ENCODE peak calls at places on chromosomes 2 and 18, in nine cellular contexts. U, J, K, X, N, G, P, S and Q are unnamed samples. For H3K36me3, the result is how much of the 10 kb centered on the place peaks cover.

GRCh38 chr2:174335605-174336402 is 1.1 kb downstream of the SP9 start:
- DNase-seq in U (no peak), J (peak), K (peak), X (no peak), N (peak), G (no peak), P (peak), S (peak), Q (no peak)

GRCh38 chr2:43049836-43050796 is 176.3 kb downstream of the ZFP36L2 start:
- DNase-seq in U (peak), J (no peak), K (no peak), X (peak), N (no peak), G (no peak), P (no peak), S (peak), Q (no peak)

GRCh38 chr2:127805491-127805890 is 5.5 kb downstream of the WDR33 start:
- DNase-seq in U (no peak), J (no peak), K (no peak), X (no peak), N (no peak), G (no peak), P (no peak), S (no peak), Q (no peak)

GRCh38 chr2:239930871-239931771 is 94.0 kb downstream of the NDUFA10 start:
- DNase-seq in U (peak), J (no peak), K (peak), X (peak), N (no peak), G (no peak), P (no peak), S (peak), Q (no peak)

GRCh38 chr2:179201884-179202283 is 62.7 kb downstream of the SESTD1 start:
- DNase-seq in U (no peak), J (peak), K (no peak), X (no peak), N (peak), G (no peak), P (no peak), S (no peak), Q (peak)

GRCh38 chr2:239563561-239563960 is 162.7 kb upstream of the HDAC4 start:
- DNase-seq in U (peak), J (no peak), K (no peak), X (no peak), N (no peak), G (no peak), P (no peak), S (no peak), Q (no peak)

GRCh38 chr2:142100967-142101366 is 29.8 kb downstream of the LRP1B start:
- DNase-seq in U (no peak), J (no peak), K (no peak), X (no peak), N (no peak), G (no peak), P (no peak), S (no peak), Q (no peak)

GRCh38 chr18:9474103-9474982 is 970 bp upstream of the RALBP1 start:
- DNase-seq in U (peak), J (peak), K (no peak), X (no peak), N (peak), G (peak), P (no peak), S (peak), Q (no peak)

GRCh38 chr2:222548997-222549396 is 106.9 kb downstream of the FARSB start:
- DNase-seq in U (no peak), J (no peak), K (no peak), X (no peak), N (peak), G (no peak), P (no peak), S (no peak), Q (no peak)

GRCh38 chr18:13513015-13513414 is 213.3 kb downstream of the FAM210A start:
- DNase-seq in U (no peak), J (no peak), K (no peak), X (no peak), N (no peak), G (no peak), P (no peak), S (no peak), Q (no peak)

GRCh38 chr2:105681927-105682326 is 62.8 kb upstream of the NCK2 start:
- DNase-seq in U (no peak), J (no peak), K (no peak), X (no peak), N (no peak), G (no peak), P (no peak), S (no peak), Q (no peak)

GRCh38 chr2:195117036-195117435 is 540.0 kb upstream of the SLC39A10 start:
- DNase-seq in U (no peak), J (no peak), K (no peak), X (no peak), N (no peak), G (no peak), P (no peak), S (no peak), Q (no peak)

GRCh38 chr2:145096582-145096981 is 576.7 kb upstream of the ZEB2 start:
- DNase-seq in U (no peak), J (peak), K (no peak), X (no peak), N (no peak), G (no peak), P (no peak), S (no peak), Q (no peak)

GRCh38 chr2:197862556-197862955 is 58.2 kb downstream of the PLCL1 start:
- DNase-seq in U (no peak), J (no peak), K (no peak), X (no peak), N (no peak), G (no peak), P (no peak), S (no peak), Q (no peak)

GRCh38 chr2:101387151-101387807 is at the start of gene CREG2:
- DNase-seq in U (peak), J (peak), K (peak), X (peak), N (peak), G (peak), P (peak), S (peak), Q (no peak)

GRCh38 chr2:13481201-13481600 is 764.5 kb downstream of the TRIB2 start:
- DNase-seq in U (no peak), J (peak), K (no peak), X (no peak), N (no peak), G (no peak), P (no peak), S (no peak), Q (no peak)

GRCh38 chr2:230203110-230203676 is 16.6 kb downstream of the SP110 start:
- DNase-seq in U (peak), J (no peak), K (peak), X (no peak), N (no peak), G (no peak), P (peak), S (no peak), Q (no peak)

DNA sequence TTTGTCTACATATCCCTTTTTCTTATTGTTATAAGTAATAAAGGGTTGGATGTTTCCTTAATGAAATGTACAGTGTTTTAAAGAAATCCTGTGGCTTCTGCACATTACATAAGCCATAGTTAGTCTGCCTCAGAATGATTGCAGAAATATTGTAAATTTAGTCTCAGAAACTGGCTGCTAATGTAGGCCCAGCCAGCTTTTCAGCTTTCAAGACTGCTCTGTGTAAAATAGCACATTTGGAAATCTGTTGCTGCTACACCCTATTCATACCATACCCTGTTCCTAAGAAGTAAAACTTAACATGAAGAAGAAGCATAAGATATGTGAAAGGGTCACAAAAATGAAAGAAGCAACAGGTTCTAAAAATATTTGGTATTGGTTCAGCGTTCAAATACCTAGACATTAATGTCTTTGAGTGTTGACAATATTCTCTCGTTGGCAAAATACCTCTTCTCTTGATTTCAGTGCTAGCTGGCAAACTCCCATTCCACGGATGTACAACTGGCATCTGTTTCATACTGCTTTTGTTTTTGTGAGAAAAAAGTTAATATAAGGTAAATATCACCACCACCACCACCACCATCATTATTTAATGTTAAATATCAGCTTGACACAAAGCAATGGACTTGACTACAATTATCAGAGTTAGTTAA is 19.2 kb upstream of the NCKAP1 start:
- DNase-seq in U (no peak), J (no peak), K (no peak), X (no peak), N (no peak), G (no peak), P (no peak), S (no peak), Q (no peak)
- H3K27ac ChIP-seq in U (no peak), J (no peak), K (no peak), X (no peak), N (no peak), G (no peak), P (no peak), S (no peak), Q (no peak)

GRCh38 chr18:38996056-38996455 is 1430.5 kb upstream of the CELF4 start:
- DNase-seq in U (no peak), J (no peak), K (no peak), X (no peak), N (no peak), G (no peak), P (no peak), S (no peak), Q (no peak)
- H3K4me3 ChIP-seq in U (no peak), J (no peak), K (no peak), X (no peak), N (no peak), G (no peak), P (no peak), S (no peak), Q (no peak)

GRCh38 chr18:23572570-23572969 is 13.7 kb downstream of the NPC1 start:
- DNase-seq in U (no peak), J (no peak), K (no peak), X (no peak), N (no peak), G (no peak), P (no peak), S (no peak), Q (no peak)
- H3K36me3 ChIP-seq in U (under half), J (under half), K (half or more), X (half or more), N (under half), G (under half), P (under half), S (under half), Q (under half)

GRCh38 chr2:36376992-36377738 is 21.6 kb downstream of the CRIM1 start:
- DNase-seq in U (no peak), J (peak), K (peak), X (no peak), N (peak), G (no peak), P (no peak), S (no peak), Q (no peak)

GRCh38 chr2:36381965-36382364 is 26.4 kb downstream of the CRIM1 start:
- DNase-seq in U (no peak), J (no peak), K (no peak), X (no peak), N (no peak), G (no peak), P (no peak), S (no peak), Q (no peak)

GRCh38 chr2:36382472-36382871 is 26.9 kb downstream of the CRIM1 start:
- DNase-seq in U (no peak), J (no peak), K (no peak), X (no peak), N (no peak), G (no peak), P (no peak), S (no peak), Q (no peak)

GRCh38 chr2:36380624-36381481 is 25.3 kb downstream of the CRIM1 start:
- DNase-seq in U (peak), J (no peak), K (peak), X (no peak), N (peak), G (no peak), P (no peak), S (no peak), Q (no peak)

DNA sequence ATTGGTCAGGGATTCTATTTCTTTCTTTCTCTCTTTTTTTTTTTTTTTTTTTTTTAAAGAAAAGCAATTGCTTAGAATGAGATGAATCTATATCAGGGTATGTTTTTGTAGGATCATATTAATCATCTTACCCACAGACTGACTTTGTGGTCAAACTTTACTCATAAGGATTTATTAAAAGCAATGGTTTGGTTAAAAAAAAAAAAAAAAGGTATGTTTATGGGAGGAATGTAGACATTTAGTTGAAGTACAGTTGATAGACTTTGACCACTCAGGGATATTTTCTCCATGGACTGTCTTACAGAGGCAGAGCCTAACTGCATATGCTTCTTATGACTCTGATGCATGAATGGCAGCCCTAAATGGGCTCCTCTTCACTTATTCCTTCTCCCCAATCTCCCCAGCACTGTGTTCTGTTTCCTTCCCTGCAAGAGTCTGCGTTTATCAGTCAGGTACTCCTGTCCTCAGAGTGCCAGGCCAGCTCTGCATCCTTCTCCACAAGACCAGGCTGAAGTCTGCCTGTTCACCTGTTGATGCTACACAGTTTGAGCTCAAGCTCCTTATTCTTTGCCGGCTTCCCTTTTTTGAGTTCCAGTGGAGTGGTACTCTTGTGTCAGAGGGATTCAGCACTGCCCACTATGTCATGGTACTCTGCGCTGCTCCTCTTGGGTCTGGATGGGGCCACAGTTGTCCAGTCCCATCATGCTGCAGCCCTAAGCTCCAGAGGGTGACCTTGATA is 24.3 kb downstream of the CRIM1 start:
- DNase-seq in U (no peak), J (no peak), K (no peak), X (no peak), N (no peak), G (no peak), P (no peak), S (no peak), Q (no peak)
- H3K27ac ChIP-seq in U (no peak), J (peak), K (peak), X (no peak), N (peak), G (no peak), P (no peak), S (no peak), Q (no peak)